ENCODE peak calls at places on chromosomes 3 and 15, in four cellular contexts. S is RPMI7951, R is progenitor cell of endocrine pancreas, U is NCI-H524 treated with DMSO at 0.1 percent for 48 hours. I is an unnamed sample.

GRCh38 chr3:43879166-43879565 is 188.4 kb downstream of the ABHD5 start:
- DNase-seq in S (no peak), R (peak; percentile 25), U (no peak), I (peak; percentile 39)

GRCh38 chr3:171347017-171347979 is 112.9 kb downstream of the TNIK start:
- DNase-seq in S (peak; percentile 68), R (no peak), U (no peak), I (no peak)

GRCh38 chr3:30518201-30518864 is 88.1 kb upstream of the TGFBR2 start:
- DNase-seq in S (no peak), R (no peak), U (no peak), I (peak; percentile 62)

GRCh38 chr3:123390865-123391613 is 57.9 kb downstream of the ADCY5 start:
- DNase-seq in S (peak; percentile 64), R (no peak), U (no peak), I (no peak)

GRCh38 chr3:100954990-100955389 is 38.2 kb downstream of the ABI3BP start:
- DNase-seq in S (peak; percentile 66), R (no peak), U (no peak), I (no peak)

GRCh38 chr3:186953011-186953487 is 22.7 kb downstream of the ST6GAL1 start:
- DNase-seq in S (no peak), R (no peak), U (no peak), I (no peak)

GRCh38 chr3:117600112-117600511 is 890.5 kb downstream of the TUSC7 start:
- DNase-seq in S (no peak), R (no peak), U (no peak), I (peak; percentile 48)

GRCh38 chr15:44029003-44029402 is 166.1 kb downstream of the FRMD5 start:
- DNase-seq in S (peak; percentile 15), R (no peak), U (no peak), I (no peak)

GRCh38 chr3:10447527-10448260 is 57.7 kb downstream of the ATP2B2 start:
- DNase-seq in S (no peak), R (no peak), U (no peak), I (no peak)

GRCh38 chr3:78742041-78742440 is 1025.8 kb downstream of the ROBO1 start:
- DNase-seq in S (no peak), R (no peak), U (no peak), I (no peak)

GRCh38 chr3:86986666-86987420 is 4.1 kb downstream of the VGLL3 start:
- DNase-seq in S (no peak), R (no peak), U (no peak), I (no peak)

GRCh38 chr3:14139771-14140170 is 14.9 kb downstream of the TMEM43 start:
- DNase-seq in S (no peak), R (no peak), U (no peak), I (no peak)

GRCh38 chr3:134476977-134477376 is 8.8 kb downstream of the ANAPC13 start:
- DNase-seq in S (peak; percentile 39), R (no peak), U (no peak), I (no peak)

GRCh38 chr15:76197703-76198455 is 113.4 kb downstream of the ETFA start:
- DNase-seq in S (peak; percentile 78), R (no peak), U (no peak), I (no peak)

GRCh38 chr3:124639406-124640237 is 90.6 kb upstream of the UMPS start:
- DNase-seq in S (no peak), R (no peak), U (no peak), I (no peak)

GRCh38 chr15:65072027-65072426 is 4.2 kb upstream of the RASL12 start:
- DNase-seq in S (peak; percentile 34), R (no peak), U (no peak), I (no peak)

GRCh38 chr3:183401678-183402077 is 26.7 kb downstream of the MCF2L2 start:
- DNase-seq in S (no peak), R (no peak), U (no peak), I (no peak)

GRCh38 chr3:4060064-4060463 is 243.1 kb upstream of the SETMAR start:
- DNase-seq in S (no peak), R (no peak), U (no peak), I (no peak)

GRCh38 chr3:14248849-14249523 is 70.4 kb downstream of the LSM3 start:
- DNase-seq in S (peak; percentile 53), R (no peak), U (no peak), I (no peak)

GRCh38 chr15:39113741-39114140 is 467.1 kb upstream of the THBS1 start:
- DNase-seq in S (peak; percentile 83), R (no peak), U (no peak), I (no peak)

GRCh38 chr3:110568246-110568645 is 503.4 kb upstream of the NECTIN3 start:
- DNase-seq in S (peak; percentile 96), R (no peak), U (no peak), I (no peak)

GRCh38 chr15:27561816-27562215 is 537.3 kb downstream of the OCA2 start:
- DNase-seq in S (no peak), R (no peak), U (no peak), I (no peak)

GRCh38 chr15:81480645-81481053 is 106.6 kb upstream of the TMC3 start:
- DNase-seq in S (peak; percentile 57), R (peak; percentile 19), U (peak; percentile 3), I (no peak)

GRCh38 chr15:101008158-101009139 is 89.3 kb downstream of the LRRK1 start:
- DNase-seq in S (peak; percentile 80), R (peak; percentile 90), U (peak; percentile 40), I (peak; percentile 97)

GRCh38 chr3:146136647-146137046 is 24.3 kb downstream of the PLOD2 start:
- DNase-seq in S (no peak), R (no peak), U (no peak), I (no peak)

GRCh38 chr15:89680282-89680873 is 1.2 kb upstream of the PLIN1 start:
- DNase-seq in S (peak; percentile 48), R (no peak), U (no peak), I (peak; percentile 79)

I was measured in upper lobe of left lung.